ENCODE peak calls at places on chromosomes 3 and 15, in five cellular contexts. N is Kasumi-1; K is stimulated activated CD4-positive, alpha-beta T cell treated with anti-CD3 and anti-CD28 coated beads, Interleukin-2, amount 100 ng/mL, for 48 hours; W is GM23248; H is frontal cortex. B is an unnamed sample.

GRCh38 chr15:80660114-80660513 is 35.0 kb upstream of the ABHD17C start:
- DNase-seq in K (no peak), W (peak; percentile 70), N (no peak), H (no peak), B (no peak)

GRCh38 chr3:172608575-172608974 is 85.3 kb upstream of the TNFSF10 start:
- DNase-seq in K (no peak), W (no peak), H (no peak), N (no peak), B (no peak)

GRCh38 chr15:36356978-36357582 is 222.3 kb upstream of the CDIN1 start:
- DNase-seq in K (no peak), N (no peak), H (no peak), W (peak; percentile 84), B (no peak)

GRCh38 chr3:126179825-126180476 is 435 bp downstream of the ALDH1L1 start:
- DNase-seq in H (no peak), W (no peak), K (no peak), N (no peak), B (peak; percentile 81)

GRCh38 chr3:6805236-6805635 is 55.7 kb upstream of the GRM7 start:
- DNase-seq in N (no peak), K (no peak), H (no peak), W (no peak), B (no peak)

GRCh38 chr15:94230886-94231727 is at the start of gene MCTP2:
- DNase-seq in K (peak; percentile 64), W (peak; percentile 78), N (peak; percentile 91), H (no peak), B (peak; percentile 78)

GRCh38 chr3:53350652-53351051 is 3.3 kb upstream of the DCP1A start:
- DNase-seq in W (peak; percentile 54), N (peak; percentile 85), K (no peak), H (no peak), B (no peak)

GRCh38 chr15:45863881-45864580 is 229.2 kb downstream of the SQOR start:
- DNase-seq in H (no peak), W (no peak), N (no peak), K (no peak), B (no peak)

GRCh38 chr3:94146455-94146854 is 83.6 kb downstream of the NSUN3 start:
- DNase-seq in H (no peak), K (no peak), W (peak; percentile 7), N (no peak), B (no peak)

GRCh38 chr3:150236683-150237082 is 171.4 kb upstream of the TSC22D2 start:
- DNase-seq in N (no peak), W (peak; percentile 50), K (no peak), H (no peak), B (no peak)

GRCh38 chr3:111238896-111239295 is 167.3 kb downstream of the NECTIN3 start:
- DNase-seq in W (no peak), H (no peak), K (no peak), N (no peak), B (no peak)

GRCh38 chr3:50316657-50317242 is 5.8 kb downstream of the HYAL2 start:
- DNase-seq in H (no peak), K (no peak), W (no peak), N (no peak), B (no peak)

GRCh38 chr3:158841387-158841786 is 39.5 kb downstream of the MFSD1 start:
- DNase-seq in K (no peak), W (no peak), H (no peak), N (no peak), B (no peak)

GRCh38 chr3:47324278-47324865 is 41.6 kb downstream of the KLHL18 start:
- DNase-seq in N (peak; percentile 68), W (peak; percentile 91), H (peak; percentile 48), K (peak; percentile 43), B (no peak)

GRCh38 chr3:38738630-38739395 is 77.2 kb downstream of the SCN10A start:
- DNase-seq in W (peak; percentile 62), K (peak; percentile 33), H (no peak), N (peak; percentile 20), B (no peak)

GRCh38 chr3:49607796-49608195 is 53.5 kb downstream of the BSN start:
- DNase-seq in W (no peak), K (no peak), N (no peak), H (no peak), B (no peak)

GRCh38 chr3:97705739-97706138 is 58.8 kb upstream of the ARL6 start:
- DNase-seq in H (no peak), K (no peak), W (no peak), N (no peak), B (no peak)

GRCh38 chr3:125594581-125595011 is 701 bp downstream of the OSBPL11 start:
- DNase-seq in W (peak; percentile 61), K (peak; percentile 4), N (no peak), H (no peak), B (no peak)

GRCh38 chr3:150385296-150386242 is 22.5 kb upstream of the TSC22D2 start:
- DNase-seq in H (no peak), K (no peak), W (no peak), N (no peak), B (no peak)

GRCh38 chr3:8509961-8510360 is 8.3 kb downstream of the LMCD1 start:
- DNase-seq in K (no peak), H (no peak), N (no peak), W (peak; percentile 95), B (no peak)

GRCh38 chr3:151191095-151191494 is 11.9 kb downstream of the GPR171 start:
- DNase-seq in N (no peak), H (no peak), W (no peak), K (no peak), B (no peak)

GRCh38 chr15:60932051-60932915 is 296.8 kb downstream of the RORA start:
- DNase-seq in H (no peak), N (no peak), K (peak; percentile 47), W (peak; percentile 96), B (no peak)

GRCh38 chr15:55507567-55507966 is 467 bp downstream of the DNAAF4 start:
- DNase-seq in W (no peak), H (no peak), K (no peak), N (no peak), B (no peak)

GRCh38 chr3:193863657-193864323 is 270.8 kb downstream of the OPA1 start:
- DNase-seq in N (no peak), H (no peak), K (no peak), W (no peak), B (no peak)

GRCh38 chr15:67124911-67125588 is 59.6 kb downstream of the SMAD3 start:
- DNase-seq in W (no peak), H (no peak), N (no peak), K (no peak), B (no peak)

GRCh38 chr3:115239717-115240116 is 92.6 kb upstream of the ZBTB20 start:
- DNase-seq in K (no peak), W (peak; percentile 97), H (no peak), N (no peak), B (peak; percentile 83)

GRCh38 chr3:124142389-124142970 is 150.6 kb upstream of the ROPN1 start:
- DNase-seq in H (no peak), N (no peak), K (no peak), W (no peak), B (no peak)

GRCh38 chr3:141707741-141708203 is 30.3 kb upstream of the RNF7 start:
- DNase-seq in K (no peak), W (peak; percentile 53), H (no peak), N (no peak), B (no peak)

GRCh38 chr3:182692685-182693084 is 100.6 kb upstream of the ATP11B start:
- DNase-seq in K (no peak), H (no peak), N (peak; percentile 88), W (no peak), B (no peak)

GRCh38 chr15:99704444-99704838 is 28.8 kb downstream of the LYSMD4 start:
- DNase-seq in K (no peak), N (peak; percentile 86), W (peak; percentile 88), H (peak; percentile 47), B (no peak)

B was measured in coronary artery.